ENCODE peak calls at places on chromosomes 11 and 22, in ten cellular contexts. L is NCI-H1105; Y is caudate nucleus; C is activated CD4-positive, alpha-beta memory T cell treated with anti-CD3 and anti-CD28 coated beads for 36 hours; U is HS-5; P is NCI-H524; B is mucosa of descending colon; S is EL; F is T-helper 1 cell; K is colonic mucosa. O is an unnamed sample.

GRCh38 chr11:111735262-111736116 is 30.7 kb downstream of the PPP2R1B start:
- DNase-seq in L (peak), Y (peak), C (no peak), U (peak), P (no peak), B (peak), S (peak), F (no peak), K (peak), O (no peak)

GRCh38 chr11:5689551-5689983 is at the start of gene TRIM22:
- DNase-seq in L (no peak), Y (peak), C (peak), U (peak), P (no peak), B (peak), S (peak), F (peak), K (peak), O (peak)

GRCh38 chr11:1116104-1116503 is 41.4 kb downstream of the MUC2 start:
- DNase-seq in L (no peak), Y (no peak), C (no peak), U (no peak), P (no peak), B (peak), S (no peak), F (no peak), K (no peak), O (no peak)

GRCh38 chr11:76161261-76161961 is 44.9 kb downstream of the WNT11 start:
- DNase-seq in L (no peak), Y (no peak), C (no peak), U (no peak), P (peak), B (no peak), S (peak), F (no peak), K (no peak), O (no peak)

GRCh38 chr22:50423956-50424355 is 50.9 kb downstream of the SBF1 start:
- DNase-seq in L (no peak), Y (no peak), C (no peak), U (no peak), P (no peak), B (no peak), S (no peak), F (no peak), K (no peak), O (no peak)

GRCh38 chr11:110249066-110249465 is 47.3 kb downstream of the RDX start:
- DNase-seq in L (no peak), Y (no peak), C (no peak), U (no peak), P (no peak), B (no peak), S (no peak), F (no peak), K (no peak), O (no peak)

GRCh38 chr22:41288245-41288946 is 2.4 kb upstream of the RANGAP1 start:
- DNase-seq in L (no peak), Y (no peak), C (no peak), U (peak), P (no peak), B (peak), S (peak), F (no peak), K (peak), O (no peak)

GRCh38 chr22:19514831-19515565 is 9.2 kb downstream of the CLDN5 start:
- DNase-seq in L (no peak), Y (no peak), C (no peak), U (no peak), P (peak), B (no peak), S (no peak), F (no peak), K (no peak), O (peak)

GRCh38 chr22:22454997-22455396 is 53.5 kb downstream of the ZNF280B start:
- DNase-seq in L (no peak), Y (no peak), C (no peak), U (no peak), P (no peak), B (no peak), S (no peak), F (no peak), K (no peak), O (no peak)

GRCh38 chr11:117993988-117994741 is 8.0 kb downstream of the IL10RA start:
- DNase-seq in L (no peak), Y (no peak), C (no peak), U (no peak), P (no peak), B (no peak), S (no peak), F (no peak), K (no peak), O (peak)

GRCh38 chr11:15128621-15129020 is 13.9 kb downstream of the INSC start:
- DNase-seq in L (no peak), Y (no peak), C (no peak), U (no peak), P (no peak), B (no peak), S (no peak), F (no peak), K (no peak), O (no peak)

GRCh38 chr11:85114786-85115185 is 512.4 kb downstream of the DLG2 start:
- DNase-seq in L (no peak), Y (no peak), C (no peak), U (peak), P (no peak), B (no peak), S (no peak), F (no peak), K (no peak), O (no peak)

GRCh38 chr11:115145316-115145715 is 358.9 kb downstream of the CADM1 start:
- DNase-seq in L (peak), Y (no peak), C (no peak), U (no peak), P (peak), B (no peak), S (no peak), F (no peak), K (no peak), O (no peak)